ENCODE peak calls at places on chromosomes 13 and 19, in eight cellular contexts. R, K, H, Q, U, E, I and G are unnamed samples.

GRCh38 chr19:4371898-4372629 is 28.3 kb downstream of the SH3GL1 start:
- DNase-seq in H (no peak), E (no peak), R (no peak), U (no peak), Q (no peak), I (no peak), K (no peak), G (no peak)

GRCh38 chr19:6719992-6720368 is 470 bp downstream of the C3 start:
- DNase-seq in R (no peak), E (no peak), U (no peak), K (no peak), Q (no peak), H (no peak), I (no peak), G (no peak)

GRCh38 chr19:3098141-3098514 is 4.0 kb downstream of the GNA11 start:
- DNase-seq in I (no peak), E (no peak), Q (no peak), R (no peak), H (peak), K (no peak), U (no peak), G (peak)

GRCh38 chr13:24228852-24229458 is 68.4 kb downstream of the SPATA13 start:
- DNase-seq in R (peak), U (peak), E (no peak), Q (no peak), K (peak), H (no peak), I (no peak), G (peak)

GRCh38 chr13:101988140-101988539 is 413.7 kb downstream of the FGF14 start:
- DNase-seq in H (no peak), Q (no peak), E (no peak), R (no peak), U (no peak), K (no peak), I (no peak), G (no peak)

GRCh38 chr13:20191902-20192469 is 752 bp downstream of the GJB2 start:
- DNase-seq in I (no peak), R (peak), E (no peak), H (no peak), K (no peak), U (no peak), Q (no peak), G (no peak)

GRCh38 chr13:47420568-47420967 is 523.7 kb upstream of the HTR2A start:
- DNase-seq in R (peak), E (no peak), H (no peak), K (no peak), I (no peak), Q (no peak), U (no peak), G (no peak)

GRCh38 chr19:50239916-50240585 is 36.6 kb downstream of the MYH14 start:
- DNase-seq in K (no peak), H (no peak), I (no peak), R (no peak), E (no peak), Q (no peak), U (no peak), G (no peak)

GRCh38 chr19:13077233-13077632 is 25.4 kb downstream of the LYL1 start:
- DNase-seq in E (no peak), H (peak), Q (no peak), U (peak), R (no peak), I (no peak), K (no peak), G (no peak)

GRCh38 chr13:40819797-40820315 is 30.4 kb downstream of the SLC25A15 start:
- DNase-seq in E (no peak), K (no peak), I (no peak), Q (no peak), U (no peak), H (no peak), R (no peak), G (no peak)

GRCh38 chr19:45917421-45918091 is 3.0 kb upstream of the NANOS2 start:
- DNase-seq in U (no peak), R (no peak), E (no peak), Q (no peak), I (no peak), K (no peak), H (no peak), G (no peak)

GRCh38 chr13:33454844-33455256 is 169.3 kb upstream of the STARD13 start:
- DNase-seq in I (no peak), R (no peak), K (no peak), Q (no peak), E (no peak), U (no peak), H (no peak), G (no peak)

GRCh38 chr13:77048592-77048991 is 21.6 kb upstream of the FBXL3 start:
- DNase-seq in H (peak), I (no peak), K (no peak), Q (no peak), U (no peak), R (no peak), E (no peak), G (no peak)

GRCh38 chr19:12769689-12770088 is 5.7 kb downstream of the HOOK2 start:
- DNase-seq in I (no peak), Q (no peak), R (no peak), H (no peak), U (no peak), K (no peak), E (no peak), G (no peak)

GRCh38 chr19:54436561-54437229 is 12.3 kb upstream of the LENG8 start:
- DNase-seq in K (no peak), Q (no peak), I (no peak), R (no peak), U (no peak), H (no peak), E (no peak), G (no peak)

GRCh38 chr19:48321372-48321621 is 4.1 kb upstream of the EMP3 start:
- DNase-seq in H (peak), U (peak), I (no peak), Q (peak), E (peak), K (peak), R (peak), G (peak)

GRCh38 chr19:15498910-15499309 is 9.4 kb upstream of the CYP4F22 start:
- DNase-seq in U (no peak), Q (no peak), H (no peak), K (no peak), E (no peak), I (no peak), R (no peak), G (no peak)

GRCh38 chr13:110306960-110307696 is at the start of the genes COL4A1 and COL4A2:
- DNase-seq in U (peak), E (no peak), H (peak), I (no peak), K (no peak), Q (no peak), R (no peak), G (peak)

GRCh38 chr13:36841411-36841810 is 22.4 kb downstream of the RFXAP start:
- DNase-seq in H (no peak), K (no peak), E (no peak), U (no peak), Q (no peak), I (no peak), R (peak), G (no peak)

GRCh38 chr13:59750860-59751259 is 412.9 kb downstream of the DIAPH3 start:
- DNase-seq in Q (no peak), I (no peak), R (no peak), H (no peak), U (no peak), K (no peak), E (no peak), G (peak)